ENCODE peak calls at places on chromosomes 3 and 15, in six cellular contexts. L is AG04450, S is astrocyte, M is A549, D is psoas muscle, A is body of pancreas. J is an unnamed sample.
A peak's percentile ranks its signal among the peaks of the same experiment; 100 is the strongest.

GRCh38 chr3:177333535-177334495 is 136.5 kb upstream of the TBL1XR1 start:
- DNase-seq in D (peak; percentile 58), A (no peak), S (no peak), L (no peak), M (no peak), J (no peak)

GRCh38 chr15:81410318-81410753 is 36.3 kb upstream of the TMC3 start:
- DNase-seq in L (peak; percentile 37), M (peak; percentile 36), A (peak; percentile 12), D (peak; percentile 71), S (peak; percentile 48), J (peak; percentile 46)

GRCh38 chr15:58770857-58771620 is at the start of gene MINDY2:
- DNase-seq in A (peak; percentile 98), D (peak; percentile 99), M (peak; percentile 97), L (peak; percentile 98), S (peak; percentile 97), J (peak; percentile 95)

GRCh38 chr3:52244061-52244628 is 1.4 kb upstream of the PPM1M start:
- DNase-seq in A (no peak), M (no peak), S (no peak), D (peak; percentile 57), L (no peak), J (no peak)

GRCh38 chr15:101250331-101250730 is 1.5 kb downstream of the CHSY1 start:
- DNase-seq in A (no peak), L (no peak), M (no peak), S (peak; percentile 88), D (no peak), J (no peak)

GRCh38 chr3:130705501-130705900 is 41.1 kb downstream of the PIK3R4 start:
- DNase-seq in M (no peak), D (no peak), A (no peak), S (no peak), L (no peak), J (no peak)

GRCh38 chr3:64384561-64384960 is 159.3 kb upstream of the PRICKLE2 start:
- DNase-seq in D (no peak), A (no peak), S (no peak), M (no peak), L (no peak), J (no peak)

GRCh38 chr3:11603628-11604027 is 40.1 kb downstream of the VGLL4 start:
- DNase-seq in M (no peak), D (peak; percentile 88), S (peak; percentile 92), L (peak; percentile 82), A (no peak), J (peak; percentile 86)

GRCh38 chr3:187629711-187630110 is 40.5 kb downstream of the SST start:
- DNase-seq in S (no peak), A (no peak), L (no peak), M (no peak), D (no peak), J (peak; percentile 73)

GRCh38 chr15:74351639-74352038 is 15.8 kb downstream of the CYP11A1 start:
- DNase-seq in M (no peak), S (no peak), L (no peak), A (no peak), D (no peak), J (no peak)

GRCh38 chr3:14602804-14603644 is 48.5 kb upstream of the CCDC174 start:
- DNase-seq in A (no peak), M (peak; percentile 36), S (no peak), L (no peak), D (no peak), J (no peak)

GRCh38 chr3:136651585-136651984 is 100.6 kb downstream of the STAG1 start:
- DNase-seq in D (no peak), A (no peak), L (no peak), S (no peak), M (no peak), J (no peak)

GRCh38 chr3:141051641-141052569 is 758 bp downstream of the SPSB4 start:
- DNase-seq in A (peak; percentile 65), L (no peak), S (peak; percentile 34), M (no peak), D (peak; percentile 72), J (no peak)

GRCh38 chr15:76058714-76059319 is 968 bp upstream of the TMEM266 start:
- DNase-seq in D (no peak), S (no peak), M (peak; percentile 50), A (peak; percentile 25), L (no peak), J (no peak)

GRCh38 chr15:75594276-75594675 is 15.2 kb upstream of the PTPN9 start:
- DNase-seq in S (no peak), A (no peak), M (no peak), D (no peak), L (no peak), J (no peak)

GRCh38 chr3:13160619-13161018 is 87.4 kb upstream of the IQSEC1 start:
- DNase-seq in M (no peak), A (no peak), L (no peak), D (no peak), S (no peak), J (no peak)

GRCh38 chr15:41849861-41850260 is 11.2 kb downstream of the PLA2G4B start:
- DNase-seq in S (no peak), L (no peak), A (peak; percentile 64), M (no peak), D (no peak), J (no peak)

GRCh38 chr3:36244728-36245127 is 135.6 kb upstream of the STAC start:
- DNase-seq in M (no peak), A (no peak), S (peak; percentile 60), L (no peak), D (no peak), J (no peak)

GRCh38 chr15:48996276-48996675 is 32.6 kb upstream of the SHC4 start:
- DNase-seq in S (peak; percentile 41), A (no peak), M (no peak), L (no peak), D (no peak), J (no peak)

GRCh38 chr15:39287322-39288195 is 293.3 kb upstream of the THBS1 start:
- DNase-seq in S (peak; percentile 60), A (peak; percentile 34), L (no peak), D (no peak), M (no peak), J (no peak)

GRCh38 chr15:42331235-42331634 is 28.1 kb upstream of the CAPN3 start:
- DNase-seq in A (no peak), M (no peak), L (no peak), D (no peak), S (peak; percentile 12), J (no peak)

GRCh38 chr3:23547905-23548304 is 257.9 kb upstream of the UBE2E1 start:
- DNase-seq in A (no peak), D (no peak), M (no peak), L (no peak), S (no peak), J (peak; percentile 3)

GRCh38 chr3:17494117-17494809 is 248.2 kb downstream of the TBC1D5 start:
- DNase-seq in L (no peak), S (no peak), A (no peak), D (no peak), M (no peak), J (no peak)

GRCh38 chr15:92638291-92638708 is 17.3 kb downstream of the FAM174B start:
- DNase-seq in D (no peak), A (peak; percentile 86), S (peak; percentile 25), M (no peak), L (peak; percentile 59), J (no peak)

GRCh38 chr3:113247051-113247450 is 35.7 kb downstream of the BOC start:
- DNase-seq in S (no peak), L (no peak), A (no peak), M (no peak), D (no peak), J (no peak)
- TF ChIP-seq CTCF in S (no peak), L (no peak), A (no peak), M (no peak), D (no peak), J (no peak)

DNA sequence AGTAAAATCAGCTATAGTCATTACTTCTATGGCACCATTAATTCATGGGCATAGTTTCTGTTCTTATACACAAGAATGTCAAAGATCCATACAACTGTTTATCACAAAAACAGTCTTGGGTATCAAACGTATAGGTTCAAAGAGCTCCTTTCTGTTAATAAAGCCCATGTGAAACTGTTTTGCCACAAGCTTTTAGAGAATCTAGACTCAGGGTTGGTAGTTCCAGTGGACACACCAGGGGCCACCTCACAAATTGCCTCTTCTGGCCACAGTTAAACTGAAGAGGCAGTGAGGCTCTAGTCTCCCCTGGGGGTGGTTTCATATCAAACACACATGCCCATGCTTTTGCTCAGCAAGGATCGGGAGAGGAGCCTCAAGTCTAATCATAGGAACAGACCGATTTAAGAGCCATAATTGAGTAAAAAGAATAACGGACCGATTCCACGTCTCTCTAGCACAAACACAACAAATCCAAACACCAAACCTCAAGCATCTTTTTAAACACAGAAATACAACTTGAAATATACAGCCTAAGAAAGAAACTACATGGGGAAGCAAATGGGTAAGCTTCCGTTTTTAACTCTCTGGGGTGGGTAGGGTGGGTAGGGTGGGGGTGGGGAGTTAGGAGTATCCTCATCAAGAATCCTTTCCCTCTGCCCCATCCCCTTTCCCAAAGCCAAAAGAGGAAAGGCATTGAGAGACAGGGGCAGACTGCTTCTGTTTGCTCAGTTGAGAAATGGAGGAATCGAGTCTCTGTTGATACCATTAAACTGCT is 443.3 kb downstream of the MAGI1 start:
- DNase-seq in M (no peak), A (no peak), D (no peak), L (no peak), S (no peak), J (no peak)
- H3K4me3 ChIP-seq in M (no peak overlapping the region), A (no peak overlapping the region), D (no peak overlapping the region), L (no peak overlapping the region), S (no peak overlapping the region), J (no peak overlapping the region)

GRCh38 chr3:126259411-126260391 is 79.3 kb upstream of the ALDH1L1 start:
- DNase-seq in L (no peak), A (peak; percentile 78), M (no peak), S (no peak), D (peak; percentile 88), J (no peak)
- TF ChIP-seq CTCF in L (peak; percentile 61), A (peak; percentile 77), M (no peak), S (peak; percentile 29), D (peak; percentile 79), J (peak; percentile 74)

DNA sequence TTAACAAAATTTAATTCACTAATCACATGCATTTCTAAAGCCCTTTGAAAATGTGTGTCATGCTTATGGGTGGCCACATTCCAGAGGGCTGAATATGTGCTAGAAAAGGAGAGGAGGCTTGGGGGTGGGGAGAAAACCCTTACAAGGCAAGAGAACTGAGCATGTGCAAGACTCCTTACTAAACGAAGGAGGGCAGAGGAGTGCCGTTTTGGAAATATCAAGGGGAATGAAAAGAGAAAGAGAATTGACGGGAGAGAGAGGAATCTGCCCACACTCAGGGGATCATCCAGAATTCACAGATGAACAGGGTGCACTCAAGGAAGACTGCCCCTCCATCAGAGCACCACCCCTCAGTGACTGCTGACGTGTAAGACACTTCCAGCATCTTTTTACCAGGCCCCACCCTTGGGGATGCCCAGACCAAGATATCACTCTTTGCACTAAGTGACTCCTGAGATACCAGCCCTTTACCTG is 37.9 kb upstream of the TSC22D2 start:
- DNase-seq in S (peak; percentile 96), L (peak; percentile 91), A (peak; percentile 22), M (peak; percentile 71), D (no peak), J (peak; percentile 88)
- H3K4me3 ChIP-seq in S (peak overlapping the region; percentile 68), L (peak overlapping the region; percentile 63), A (no peak overlapping the region), M (peak overlapping the region; percentile 47), D (no peak overlapping the region), J (peak overlapping the region; percentile 46)